ENCODE peak calls at places on chromosomes 16 and 17, in four cellular contexts. K, V, C and G are unnamed samples.

GRCh38 chr16:10979717-10980601 is 35.6 kb downstream of the CLEC16A start:
- DNase-seq in K (peak), V (no peak), C (peak), G (no peak)

GRCh38 chr17:10370209-10370608 is 2.6 kb downstream of the MYH13 start:
- DNase-seq in K (no peak), V (no peak), C (no peak), G (no peak)

GRCh38 chr16:88458039-88458772 is 5.1 kb downstream of the ZFPM1 start:
- DNase-seq in K (no peak), V (no peak), C (no peak), G (no peak)

GRCh38 chr17:11239379-11239970 is 1.5 kb upstream of the SHISA6 start:
- DNase-seq in K (no peak), V (no peak), C (no peak), G (no peak)

GRCh38 chr16:23807028-23807427 is 28.8 kb upstream of the PRKCB start:
- DNase-seq in K (no peak), V (no peak), C (no peak), G (no peak)

GRCh38 chr16:3470723-3471122 is 24.6 kb downstream of the C16orf90 start:
- DNase-seq in K (no peak), V (no peak), C (no peak), G (no peak)

GRCh38 chr16:88804552-88805339 is 1.2 kb downstream of the CDT1 start:
- DNase-seq in K (no peak), V (peak), C (no peak), G (peak)

GRCh38 chr17:918102-918740 is 61.4 kb downstream of the NXN start:
- DNase-seq in K (no peak), V (no peak), C (no peak), G (no peak)

GRCh38 chr17:19384723-19385391 is 2.1 kb downstream of the MFAP4 start:
- DNase-seq in K (peak), V (no peak), C (peak), G (peak)

GRCh38 chr17:76537288-76537577 is 276 bp downstream of the CYGB start:
- DNase-seq in K (no peak), V (no peak), C (no peak), G (no peak)